ENCODE peak calls at places on chromosomes 13 and 19, in seven cellular contexts. O is Right ventricle myocardium superior, A is naive B cell, Z is psoas muscle, T is hypothalamus, N is ELR, H is tibial artery. V is an unnamed sample.

GRCh38 chr19:55615553-55616394 is 8.6 kb downstream of the ZNF784 start:
- DNase-seq in N (no peak), A (no peak), T (no peak), O (no peak), H (no peak), Z (no peak), V (no peak)

GRCh38 chr19:54674021-54674617 is 11.3 kb downstream of the LILRB4 start:
- DNase-seq in T (no peak), N (peak), Z (no peak), H (no peak), O (no peak), A (peak), V (no peak)

GRCh38 chr13:41224113-41225110 is 30.0 kb upstream of the KBTBD7 start:
- DNase-seq in N (peak), H (no peak), A (no peak), Z (no peak), O (no peak), T (no peak), V (no peak)

GRCh38 chr13:59901191-59901590 is 262.5 kb downstream of the DIAPH3 start:
- DNase-seq in T (no peak), H (no peak), A (no peak), Z (no peak), O (no peak), N (no peak), V (no peak)

GRCh38 chr19:18193388-18194207 is 580 bp downstream of the MPV17L2 start:
- DNase-seq in T (no peak), O (no peak), H (peak), Z (peak), N (peak), A (no peak), V (no peak)

GRCh38 chr13:20561731-20562130 is 5.2 kb upstream of the IFT88 start:
- DNase-seq in H (no peak), O (no peak), A (no peak), N (no peak), T (no peak), Z (no peak), V (no peak)

GRCh38 chr19:311813-312261 is 20.6 kb upstream of the PLPP2 start:
- DNase-seq in H (peak), T (no peak), Z (no peak), A (no peak), N (no peak), O (peak), V (peak)

GRCh38 chr19:32896516-32897214 is 27.1 kb upstream of the SLC7A9 start:
- DNase-seq in A (no peak), H (no peak), O (no peak), T (no peak), N (no peak), Z (no peak), V (no peak)

GRCh38 chr19:45824531-45825262 is 9.6 kb upstream of the RSPH6A start:
- DNase-seq in T (no peak), O (no peak), A (no peak), H (no peak), Z (peak), N (no peak), V (no peak)

GRCh38 chr19:35483089-35483488 is 7.2 kb downstream of the KRTDAP start:
- DNase-seq in H (no peak), A (no peak), O (no peak), N (no peak), T (no peak), Z (no peak), V (no peak)

GRCh38 chr19:45380107-45380506 is 9.7 kb upstream of the ERCC2 start:
- DNase-seq in N (no peak), A (no peak), O (no peak), T (no peak), H (no peak), Z (no peak), V (no peak)

GRCh38 chr13:49922301-49922700 is 13.8 kb downstream of the SPRYD7 start:
- DNase-seq in A (no peak), O (no peak), T (no peak), Z (no peak), N (no peak), H (no peak), V (no peak)

GRCh38 chr13:63344711-63345110 is 1929.1 kb upstream of the PCDH20 start:
- DNase-seq in H (no peak), T (no peak), O (no peak), A (no peak), Z (no peak), N (no peak), V (no peak)

GRCh38 chr19:30049844-30050667 is 108.0 kb downstream of the URI1 start:
- DNase-seq in H (no peak), T (no peak), N (no peak), O (no peak), A (no peak), Z (no peak), V (no peak)

GRCh38 chr19:14385492-14385891 is 4.2 kb downstream of the ADGRE5 start:
- DNase-seq in T (no peak), N (no peak), A (no peak), H (no peak), Z (no peak), O (no peak), V (no peak)

GRCh38 chr19:11096210-11096841 is 7.1 kb downstream of the LDLR start:
- DNase-seq in Z (peak), H (peak), N (peak), T (no peak), A (no peak), O (peak), V (peak)

GRCh38 chr19:12867120-12868099 is 13.8 kb downstream of the DNASE2 start:
- DNase-seq in T (no peak), N (peak), Z (peak), O (peak), A (peak), H (no peak), V (peak)

GRCh38 chr13:111911141-111911720 is 155.7 kb upstream of the SOX1 start:
- DNase-seq in N (no peak), T (no peak), Z (no peak), O (no peak), A (no peak), H (peak), V (no peak)

GRCh38 chr19:17946965-17947784 is 14.4 kb downstream of the CCDC124 start:
- DNase-seq in Z (no peak), O (peak), H (no peak), N (no peak), T (no peak), A (no peak), V (no peak)

GRCh38 chr13:96481482-96481881 is 391.6 kb downstream of the HS6ST3 start:
- DNase-seq in A (no peak), T (no peak), H (no peak), Z (no peak), O (no peak), N (no peak), V (no peak)

GRCh38 chr19:13056052-13056660 is 46.5 kb downstream of the LYL1 start:
- DNase-seq in O (peak), N (peak), T (no peak), Z (no peak), A (no peak), H (peak), V (peak)

GRCh38 chr19:55519461-55520311 is 17.2 kb downstream of the SBK2 start:
- DNase-seq in O (no peak), H (no peak), Z (no peak), A (no peak), N (peak), T (no peak), V (no peak)

GRCh38 chr19:18992696-18993095 is 40.6 kb downstream of the SUGP2 start:
- DNase-seq in O (no peak), H (no peak), T (no peak), N (no peak), Z (no peak), A (no peak), V (no peak)

GRCh38 chr13:97506511-97506910 is 72.5 kb downstream of the RAP2A start:
- DNase-seq in H (no peak), T (no peak), A (no peak), O (no peak), N (peak), Z (no peak), V (no peak)

GRCh38 chr19:12484371-12485322 is at the start of gene ZNF709:
- DNase-seq in Z (peak), A (peak), T (peak), N (peak), O (peak), H (peak), V (peak)

GRCh38 chr19:2054763-2055162 is 3.7 kb upstream of the MKNK2 start:
- DNase-seq in Z (no peak), H (no peak), T (no peak), A (no peak), O (peak), N (no peak), V (no peak)

GRCh38 chr13:50366488-50367174 is 351.4 kb downstream of the KCNRG start:
- DNase-seq in Z (no peak), O (no peak), T (no peak), N (no peak), A (no peak), H (no peak), V (no peak)

GRCh38 chr19:34493038-34493648 is 11.6 kb downstream of the WTIP start:
- DNase-seq in N (no peak), T (no peak), A (no peak), Z (no peak), O (no peak), H (no peak), V (no peak)

GRCh38 chr19:17052439-17052838 is 22.8 kb downstream of the HAUS8 start:
- DNase-seq in N (peak), Z (no peak), A (no peak), O (no peak), H (no peak), T (no peak), V (no peak)

V was measured in heart left ventricle.